ENCODE peak calls at places on chromosomes 7 and 10, in six cellular contexts. One of them, this sample, is unnamed.

GRCh38 chr7:156544199-156544598 is 96.4 kb upstream of the RNF32 start:
- DNase-seq in ovary: no peak
- DNase-seq in prostate gland: no peak
- DNase-seq in cardiac fibroblast: no peak
- DNase-seq in left ventricle myocardium inferior: no peak
- DNase-seq in AG09309: no peak
- DNase-seq in this sample: no peak

GRCh38 chr7:111958431-111958830 is 247.8 kb downstream of the DOCK4 start:
- DNase-seq in ovary: no peak
- DNase-seq in prostate gland: no peak
- DNase-seq in cardiac fibroblast: no peak
- DNase-seq in left ventricle myocardium inferior: no peak
- DNase-seq in AG09309: no peak
- DNase-seq in this sample: no peak

GRCh38 chr7:14765731-14766130 is 136.8 kb downstream of the DGKB start:
- DNase-seq in ovary: no peak
- DNase-seq in prostate gland: no peak
- DNase-seq in cardiac fibroblast: no peak
- DNase-seq in left ventricle myocardium inferior: no peak
- DNase-seq in AG09309: no peak
- DNase-seq in this sample: no peak

GRCh38 chr10:36349445-36350063 is 707.5 kb upstream of the FZD8 start:
- DNase-seq in ovary: no peak
- DNase-seq in prostate gland: no peak
- DNase-seq in cardiac fibroblast: peak
- DNase-seq in left ventricle myocardium inferior: no peak
- DNase-seq in AG09309: peak
- DNase-seq in this sample: no peak

GRCh38 chr7:1349351-1349761 is 109.9 kb downstream of the MICALL2 start:
- DNase-seq in ovary: no peak
- DNase-seq in prostate gland: no peak
- DNase-seq in cardiac fibroblast: no peak
- DNase-seq in left ventricle myocardium inferior: no peak
- DNase-seq in AG09309: no peak
- DNase-seq in this sample: no peak

GRCh38 chr10:43606323-43607198 is at the start of gene ZNF485:
- DNase-seq in ovary: peak
- DNase-seq in prostate gland: peak
- DNase-seq in cardiac fibroblast: peak
- DNase-seq in left ventricle myocardium inferior: peak
- DNase-seq in AG09309: no peak
- DNase-seq in this sample: peak

GRCh38 chr7:107118109-107118900 is 50.5 kb upstream of the HBP1 start:
- DNase-seq in ovary: no peak
- DNase-seq in prostate gland: no peak
- DNase-seq in cardiac fibroblast: peak
- DNase-seq in left ventricle myocardium inferior: no peak
- DNase-seq in AG09309: no peak
- DNase-seq in this sample: no peak

GRCh38 chr10:119849031-119849789 is 23.4 kb downstream of the MCMBP start:
- DNase-seq in ovary: no peak
- DNase-seq in prostate gland: no peak
- DNase-seq in cardiac fibroblast: peak
- DNase-seq in left ventricle myocardium inferior: no peak
- DNase-seq in AG09309: peak
- DNase-seq in this sample: no peak

GRCh38 chr7:24959735-24960485 is 20.1 kb downstream of the OSBPL3 start:
- DNase-seq in ovary: no peak
- DNase-seq in prostate gland: no peak
- DNase-seq in cardiac fibroblast: no peak
- DNase-seq in left ventricle myocardium inferior: no peak
- DNase-seq in AG09309: no peak
- DNase-seq in this sample: no peak

GRCh38 chr10:87656431-87657072 is 3.1 kb upstream of the PAPSS2 start:
- DNase-seq in ovary: no peak
- DNase-seq in prostate gland: no peak
- DNase-seq in cardiac fibroblast: peak
- DNase-seq in left ventricle myocardium inferior: no peak
- DNase-seq in AG09309: no peak
- DNase-seq in this sample: peak

GRCh38 chr7:66167773-66168367 is 37.3 kb upstream of the TPST1 start:
- DNase-seq in ovary: no peak
- DNase-seq in prostate gland: no peak
- DNase-seq in cardiac fibroblast: peak
- DNase-seq in left ventricle myocardium inferior: no peak
- DNase-seq in AG09309: peak
- DNase-seq in this sample: no peak

GRCh38 chr7:44559485-44559884 is 14.2 kb downstream of the DDX56 start:
- DNase-seq in ovary: no peak
- DNase-seq in prostate gland: no peak
- DNase-seq in cardiac fibroblast: no peak
- DNase-seq in left ventricle myocardium inferior: no peak
- DNase-seq in AG09309: no peak
- DNase-seq in this sample: no peak

DNA sequence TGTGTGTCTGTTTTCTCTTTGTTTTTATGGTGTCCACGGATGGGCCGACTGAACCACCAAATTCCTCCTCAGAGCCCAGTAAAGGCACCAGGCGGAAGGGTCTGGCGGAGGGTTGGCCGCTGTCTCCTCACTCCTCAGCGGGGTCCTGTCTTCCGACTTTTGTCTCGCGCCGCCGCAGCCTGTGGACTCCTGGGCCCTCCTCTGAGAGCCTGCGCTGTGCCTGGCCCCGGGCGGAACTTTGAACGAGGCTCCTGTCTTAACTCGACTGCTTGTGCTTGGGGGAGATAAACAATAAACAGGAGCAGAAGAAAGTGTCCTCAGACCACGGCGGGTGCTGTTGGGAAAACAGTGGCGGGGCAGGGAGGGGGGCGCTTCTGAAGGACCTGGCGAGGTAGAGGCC is 2.2 kb upstream of the FAM20C start:
- DNase-seq in ovary: no peak
- DNase-seq in prostate gland: no peak
- DNase-seq in cardiac fibroblast: no peak
- DNase-seq in left ventricle myocardium inferior: no peak
- DNase-seq in AG09309: no peak
- DNase-seq in this sample: no peak
- TF ChIP-seq CTCF in ovary: no peak
- TF ChIP-seq CTCF in prostate gland: no peak
- TF ChIP-seq CTCF in cardiac fibroblast: no peak
- TF ChIP-seq CTCF in left ventricle myocardium inferior: no peak
- TF ChIP-seq CTCF in AG09309: no peak
- TF ChIP-seq CTCF in this sample: no peak

GRCh38 chr10:1272079-1272478 is 215.9 kb downstream of the WDR37 start:
- DNase-seq in ovary: no peak
- DNase-seq in prostate gland: no peak
- DNase-seq in cardiac fibroblast: no peak
- DNase-seq in left ventricle myocardium inferior: no peak
- DNase-seq in AG09309: no peak
- DNase-seq in this sample: no peak
- TF ChIP-seq CTCF in ovary: no peak
- TF ChIP-seq CTCF in prostate gland: no peak
- TF ChIP-seq CTCF in cardiac fibroblast: no peak
- TF ChIP-seq CTCF in left ventricle myocardium inferior: no peak
- TF ChIP-seq CTCF in AG09309: no peak
- TF ChIP-seq CTCF in this sample: no peak

GRCh38 chr10:114304017-114304565 is 65.0 kb downstream of the VWA2 start:
- DNase-seq in ovary: peak
- DNase-seq in prostate gland: peak
- DNase-seq in cardiac fibroblast: peak
- DNase-seq in left ventricle myocardium inferior: peak
- DNase-seq in AG09309: peak
- DNase-seq in this sample: peak
- TF ChIP-seq CTCF in ovary: peak
- TF ChIP-seq CTCF in prostate gland: peak
- TF ChIP-seq CTCF in cardiac fibroblast: peak
- TF ChIP-seq CTCF in left ventricle myocardium inferior: peak
- TF ChIP-seq CTCF in AG09309: peak
- TF ChIP-seq CTCF in this sample: peak

GRCh38 chr10:118463740-118464139 is 121.6 kb upstream of the FAM204A start:
- DNase-seq in ovary: no peak
- DNase-seq in prostate gland: no peak
- DNase-seq in cardiac fibroblast: no peak
- DNase-seq in left ventricle myocardium inferior: no peak
- DNase-seq in AG09309: no peak
- DNase-seq in this sample: no peak

GRCh38 chr10:118455181-118455695 is 113.1 kb upstream of the FAM204A start:
- DNase-seq in ovary: no peak
- DNase-seq in prostate gland: no peak
- DNase-seq in cardiac fibroblast: no peak
- DNase-seq in left ventricle myocardium inferior: no peak
- DNase-seq in AG09309: no peak
- DNase-seq in this sample: no peak

GRCh38 chr10:118458957-118459641 is 117.0 kb upstream of the FAM204A start:
- DNase-seq in ovary: no peak
- DNase-seq in prostate gland: peak
- DNase-seq in cardiac fibroblast: no peak
- DNase-seq in left ventricle myocardium inferior: no peak
- DNase-seq in AG09309: no peak
- DNase-seq in this sample: no peak

GRCh38 chr10:118459642-118460193 is 117.6 kb upstream of the FAM204A start:
- DNase-seq in ovary: peak
- DNase-seq in prostate gland: peak
- DNase-seq in cardiac fibroblast: peak
- DNase-seq in left ventricle myocardium inferior: peak
- DNase-seq in AG09309: peak
- DNase-seq in this sample: peak

GRCh38 chr10:118457824-118458428 is 115.8 kb upstream of the FAM204A start:
- DNase-seq in ovary: no peak
- DNase-seq in prostate gland: no peak
- DNase-seq in cardiac fibroblast: no peak
- DNase-seq in left ventricle myocardium inferior: no peak
- DNase-seq in AG09309: no peak
- DNase-seq in this sample: no peak
- TF ChIP-seq CTCF in ovary: no peak
- TF ChIP-seq CTCF in prostate gland: no peak
- TF ChIP-seq CTCF in cardiac fibroblast: no peak
- TF ChIP-seq CTCF in left ventricle myocardium inferior: no peak
- TF ChIP-seq CTCF in AG09309: no peak
- TF ChIP-seq CTCF in this sample: no peak

GRCh38 chr7:92206672-92207071 is 27.7 kb upstream of the LRRD1 start:
- DNase-seq in ovary: no peak
- DNase-seq in prostate gland: no peak
- DNase-seq in cardiac fibroblast: peak
- DNase-seq in left ventricle myocardium inferior: no peak
- DNase-seq in AG09309: no peak
- DNase-seq in this sample: no peak

GRCh38 chr7:92205987-92206386 is 27.0 kb upstream of the LRRD1 start:
- DNase-seq in ovary: no peak
- DNase-seq in prostate gland: no peak
- DNase-seq in cardiac fibroblast: no peak
- DNase-seq in left ventricle myocardium inferior: no peak
- DNase-seq in AG09309: no peak
- DNase-seq in this sample: no peak

DNA sequence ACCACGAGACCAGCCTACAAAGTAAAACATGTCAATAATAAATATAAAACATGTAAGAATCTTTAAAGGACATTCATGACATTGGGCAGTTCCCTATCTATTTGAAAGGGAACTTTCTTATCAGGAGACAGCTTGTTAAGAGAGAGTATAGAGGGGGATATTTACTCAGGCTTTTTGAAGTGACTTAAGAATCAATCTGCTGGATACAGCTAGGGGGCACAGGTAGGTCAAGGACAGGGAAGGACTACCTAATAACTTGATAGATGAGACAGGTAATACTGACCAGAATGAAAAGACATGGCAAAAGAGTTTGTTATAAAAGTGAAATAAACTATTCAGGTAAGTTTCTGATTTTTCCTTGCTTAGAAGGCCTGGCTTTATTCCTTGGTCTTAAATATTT is 21.8 kb upstream of the LRRD1 start:
- DNase-seq in ovary: no peak
- DNase-seq in prostate gland: no peak
- DNase-seq in cardiac fibroblast: no peak
- DNase-seq in left ventricle myocardium inferior: no peak
- DNase-seq in AG09309: no peak
- DNase-seq in this sample: no peak
- TF ChIP-seq CTCF in ovary: no peak
- TF ChIP-seq CTCF in prostate gland: no peak
- TF ChIP-seq CTCF in cardiac fibroblast: no peak
- TF ChIP-seq CTCF in left ventricle myocardium inferior: no peak
- TF ChIP-seq CTCF in AG09309: no peak
- TF ChIP-seq CTCF in this sample: no peak

DNA sequence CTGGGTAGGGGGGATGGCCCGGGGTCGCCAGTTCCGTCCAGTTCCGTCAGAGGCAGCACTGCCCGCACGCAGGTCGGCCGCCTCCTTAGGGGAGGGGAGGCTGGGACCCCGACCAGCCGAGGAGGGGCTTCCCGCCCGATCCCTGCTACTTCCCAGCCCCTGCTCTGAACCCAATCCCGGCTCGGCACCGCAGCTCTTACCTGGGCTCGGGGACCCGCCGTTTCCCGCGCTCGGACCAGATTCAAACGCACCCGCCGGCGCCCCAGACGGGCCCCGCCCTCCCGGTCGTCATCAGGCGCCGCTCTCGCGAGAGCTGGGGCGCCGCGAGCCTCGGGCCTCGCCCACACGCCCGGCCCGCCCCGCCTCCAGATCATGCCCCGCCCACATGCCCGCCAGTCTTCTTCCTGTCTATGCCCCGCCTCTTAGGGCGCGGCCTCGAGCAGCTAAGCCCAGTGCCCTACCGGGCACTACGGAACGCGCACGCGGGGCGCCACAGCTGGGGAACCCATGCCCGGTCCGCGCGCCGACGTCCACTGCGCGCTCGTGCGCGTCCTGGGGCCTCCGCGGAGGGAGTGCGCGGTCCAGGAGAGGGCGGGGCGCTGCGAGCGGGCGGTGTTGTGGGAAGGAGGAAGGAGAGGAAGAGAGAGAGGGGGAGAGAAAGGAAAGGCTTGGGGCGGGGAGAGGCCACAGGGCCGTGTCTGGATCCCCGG is at the start of gene NCAPG2:
- DNase-seq in ovary: peak
- DNase-seq in prostate gland: peak
- DNase-seq in cardiac fibroblast: peak
- DNase-seq in left ventricle myocardium inferior: peak
- DNase-seq in AG09309: peak
- DNase-seq in this sample: peak
- TF ChIP-seq CTCF in ovary: peak
- TF ChIP-seq CTCF in prostate gland: peak
- TF ChIP-seq CTCF in cardiac fibroblast: peak
- TF ChIP-seq CTCF in left ventricle myocardium inferior: peak
- TF ChIP-seq CTCF in AG09309: no peak
- TF ChIP-seq CTCF in this sample: no peak